ENCODE peak calls at places on chromosomes 3 and 15, in seven cellular contexts. V, Y, C, N, U, B and H are unnamed samples.

GRCh38 chr3:27594096-27594690 is 110.0 kb upstream of the SLC4A7 start:
- DNase-seq in V (no peak), Y (no peak), C (no peak), N (no peak), U (no peak), B (no peak), H (no peak)

GRCh38 chr15:74843891-74844299 is 939 bp upstream of the ULK3 start:
- DNase-seq in V (no peak), Y (no peak), C (no peak), N (no peak), U (no peak), B (no peak), H (no peak)

GRCh38 chr15:49315543-49315942 is 107.5 kb upstream of the FGF7 start:
- DNase-seq in V (no peak), Y (no peak), C (no peak), N (peak; percentile 11), U (no peak), B (no peak), H (no peak)

GRCh38 chr3:17747890-17748247 is 5.4 kb upstream of the TBC1D5 start:
- DNase-seq in V (no peak), Y (no peak), C (no peak), N (no peak), U (no peak), B (no peak), H (no peak)

GRCh38 chr15:76168237-76168984 is 108.6 kb downstream of the TMEM266 start:
- DNase-seq in V (no peak), Y (no peak), C (no peak), N (no peak), U (no peak), B (no peak), H (no peak)

GRCh38 chr3:127628788-127629456 is at the start of gene PODXL2:
- DNase-seq in V (peak; percentile 49), Y (peak; percentile 77), C (no peak), N (peak; percentile 87), U (peak; percentile 57), B (peak; percentile 34), H (no peak)

GRCh38 chr3:88657459-88657858 is 450.0 kb upstream of the EPHA3 start:
- DNase-seq in V (no peak), Y (no peak), C (no peak), N (no peak), U (no peak), B (no peak), H (no peak)

GRCh38 chr15:70956596-70956995 is 64.0 kb downstream of the LRRC49 start:
- DNase-seq in V (no peak), Y (no peak), C (no peak), N (no peak), U (no peak), B (no peak), H (no peak)

GRCh38 chr15:29870495-29871151 is 48.4 kb upstream of the TJP1 start:
- DNase-seq in V (peak; percentile 57), Y (no peak), C (peak; percentile 45), N (peak; percentile 32), U (peak; percentile 62), B (no peak), H (no peak)

GRCh38 chr3:159828542-159828943 is 160.1 kb upstream of the IL12A start:
- DNase-seq in V (no peak), Y (no peak), C (no peak), N (peak; percentile 76), U (no peak), B (peak; percentile 1), H (no peak)

GRCh38 chr3:117963858-117964257 is 1070.8 kb downstream of the IGSF11 start:
- DNase-seq in V (no peak), Y (no peak), C (no peak), N (no peak), U (no peak), B (no peak), H (no peak)

GRCh38 chr15:74564182-74564581 is 23.2 kb downstream of the ARID3B start:
- DNase-seq in V (no peak), Y (no peak), C (no peak), N (no peak), U (no peak), B (no peak), H (no peak)

GRCh38 chr3:189806171-189806951 is 175.2 kb downstream of the TP63 start:
- DNase-seq in V (no peak), Y (no peak), C (no peak), N (peak; percentile 61), U (no peak), B (no peak), H (no peak)

GRCh38 chr15:40150163-40150925 is 10.5 kb upstream of the BUB1B start:
- DNase-seq in V (no peak), Y (no peak), C (peak; percentile 21), N (no peak), U (no peak), B (no peak), H (no peak)

GRCh38 chr3:67875338-67875737 is 220.9 kb upstream of the SUCLG2 start:
- DNase-seq in V (no peak), Y (no peak), C (no peak), N (no peak), U (no peak), B (no peak), H (no peak)

GRCh38 chr3:191066669-191067068 is 132.4 kb upstream of the OSTN start:
- DNase-seq in V (no peak), Y (no peak), C (no peak), N (no peak), U (no peak), B (no peak), H (no peak)

GRCh38 chr15:47965297-47965696 is 155.5 kb upstream of the SLC24A5 start:
- DNase-seq in V (no peak), Y (no peak), C (no peak), N (no peak), U (no peak), B (no peak), H (no peak)

GRCh38 chr3:107366766-107367165 is 10.5 kb upstream of the CCDC54 start:
- DNase-seq in V (no peak), Y (no peak), C (no peak), N (no peak), U (no peak), B (no peak), H (no peak)

GRCh38 chr3:98188553-98188952 is 22.1 kb downstream of the OR5H15 start:
- DNase-seq in V (no peak), Y (no peak), C (no peak), N (peak; percentile 1), U (no peak), B (peak; percentile 15), H (no peak)

GRCh38 chr3:185760091-185760490 is 64.8 kb downstream of the IGF2BP2 start:
- DNase-seq in V (no peak), Y (no peak), C (no peak), N (no peak), U (no peak), B (no peak), H (no peak)
- H3K4me3 ChIP-seq in V (no peak overlapping the region), Y (peak overlapping the region; percentile 21), C (no peak overlapping the region), N (no peak overlapping the region), U (no peak overlapping the region), B (no peak overlapping the region), H (peak overlapping the region; percentile 27)

GRCh38 chr3:4738737-4739274 is 240.4 kb upstream of the BHLHE40 start:
- DNase-seq in V (no peak), Y (no peak), C (no peak), N (no peak), U (no peak), B (no peak), H (peak; percentile 72)

GRCh38 chr3:4735243-4735642 is 242.1 kb downstream of the ITPR1 start:
- DNase-seq in V (no peak), Y (no peak), C (no peak), N (no peak), U (no peak), B (no peak), H (no peak)

GRCh38 chr3:4734454-4734853 is 241.3 kb downstream of the ITPR1 start:
- DNase-seq in V (no peak), Y (no peak), C (no peak), N (no peak), U (no peak), B (no peak), H (no peak)

GRCh38 chr3:4739289-4740236 is 239.7 kb upstream of the BHLHE40 start:
- DNase-seq in V (no peak), Y (no peak), C (no peak), N (no peak), U (no peak), B (no peak), H (peak; percentile 70)

GRCh38 chr3:4736284-4736861 is 242.9 kb upstream of the BHLHE40 start:
- DNase-seq in V (peak; percentile 54), Y (peak; percentile 82), C (no peak), N (no peak), U (no peak), B (no peak), H (no peak)
- H3K4me3 ChIP-seq in V (no peak overlapping the region), Y (no peak overlapping the region), C (no peak overlapping the region), N (no peak overlapping the region), U (no peak overlapping the region), B (no peak overlapping the region), H (no peak overlapping the region)

GRCh38 chr3:168881804-168882203 is 781.7 kb downstream of the MECOM start:
- DNase-seq in V (no peak), Y (no peak), C (no peak), N (no peak), U (no peak), B (no peak), H (no peak)

GRCh38 chr3:168885028-168885427 is 778.5 kb downstream of the MECOM start:
- DNase-seq in V (no peak), Y (no peak), C (no peak), N (no peak), U (no peak), B (no peak), H (no peak)

GRCh38 chr3:168883145-168883544 is 780.4 kb downstream of the MECOM start:
- DNase-seq in V (no peak), Y (no peak), C (no peak), N (no peak), U (no peak), B (no peak), H (no peak)

GRCh38 chr3:168888781-168889180 is 774.7 kb downstream of the MECOM start:
- DNase-seq in V (no peak), Y (no peak), C (no peak), N (no peak), U (no peak), B (no peak), H (no peak)

DNA sequence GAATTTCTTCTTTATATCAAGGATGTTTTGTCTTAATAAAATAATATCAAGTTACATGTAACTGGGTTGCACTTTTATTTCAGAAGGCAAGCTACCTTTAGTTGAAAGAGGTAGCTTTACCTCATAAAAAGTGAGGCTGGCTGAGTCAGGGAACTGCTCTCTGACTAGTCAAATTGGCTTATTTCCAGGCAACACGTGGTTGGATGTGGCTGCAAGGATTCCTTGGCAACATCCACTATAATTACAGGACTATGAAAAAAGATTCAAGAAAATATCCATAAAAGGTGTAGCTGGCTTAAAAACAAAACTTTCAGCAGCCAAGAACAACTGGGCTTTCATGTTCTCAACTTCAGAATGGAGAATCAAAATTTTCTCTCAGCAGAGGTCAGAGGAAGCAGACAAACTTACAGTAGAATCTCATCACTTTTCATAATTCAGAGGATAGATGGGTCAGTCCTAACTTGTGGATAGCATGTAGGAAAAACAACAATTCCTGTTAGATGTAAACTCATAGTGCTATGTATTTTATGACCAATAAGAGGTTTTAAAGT is 779.1 kb downstream of the MECOM start:
- DNase-seq in V (peak; percentile 39), Y (no peak), C (peak; percentile 68), N (peak; percentile 18), U (no peak), B (no peak), H (no peak)
- H3K4me3 ChIP-seq in V (no peak overlapping the region), Y (no peak overlapping the region), C (no peak overlapping the region), N (no peak overlapping the region), U (no peak overlapping the region), B (no peak overlapping the region), H (no peak overlapping the region)

GRCh38 chr3:45225465-45226205 is 452 bp downstream of the TMEM158 start:
- DNase-seq in V (no peak), Y (peak; percentile 67), C (no peak), N (peak; percentile 64), U (peak; percentile 17), B (peak; percentile 24), H (peak; percentile 56)
- H3K4me3 ChIP-seq in V (peak overlapping the region; percentile 60), Y (peak overlapping the region; percentile 51), C (peak overlapping the region; percentile 51), N (peak overlapping the region; percentile 53), U (peak overlapping the region; percentile 69), B (no peak overlapping the region), H (peak overlapping the region; percentile 69)